ENCODE peak calls at places on chromosomes 2 and 18, in eight cellular contexts. One of them, this sample, is unnamed.

GRCh38 chr2:109322111-109322510 is 193.1 kb downstream of the SH3RF3 start:
- DNase-seq in GM12865: no peak
- DNase-seq in NCI-H1417: no peak
- DNase-seq in right atrium auricular region: peak; percentile 95
- DNase-seq in HTR-8/SVneo: peak; percentile 65
- DNase-seq in foreskin fibroblast: peak; percentile 99
- DNase-seq in iPS-NIHi11: no peak
- DNase-seq in hepatocyte: peak; percentile 84
- DNase-seq in this sample: no peak

GRCh38 chr18:48303883-48304282 is 105.3 kb downstream of the ZBTB7C start:
- DNase-seq in GM12865: no peak
- DNase-seq in NCI-H1417: no peak
- DNase-seq in right atrium auricular region: no peak
- DNase-seq in HTR-8/SVneo: no peak
- DNase-seq in foreskin fibroblast: no peak
- DNase-seq in iPS-NIHi11: no peak
- DNase-seq in hepatocyte: no peak
- DNase-seq in this sample: no peak

GRCh38 chr2:183996825-183997823 is 601.2 kb upstream of the ZNF804A start:
- DNase-seq in GM12865: peak; percentile 21
- DNase-seq in NCI-H1417: peak; percentile 93
- DNase-seq in right atrium auricular region: no peak
- DNase-seq in HTR-8/SVneo: no peak
- DNase-seq in foreskin fibroblast: no peak
- DNase-seq in iPS-NIHi11: no peak
- DNase-seq in hepatocyte: peak; percentile 38
- DNase-seq in this sample: no peak

GRCh38 chr2:144912206-144912605 is 392.3 kb upstream of the ZEB2 start:
- DNase-seq in GM12865: no peak
- DNase-seq in NCI-H1417: no peak
- DNase-seq in right atrium auricular region: no peak
- DNase-seq in HTR-8/SVneo: no peak
- DNase-seq in foreskin fibroblast: no peak
- DNase-seq in iPS-NIHi11: no peak
- DNase-seq in hepatocyte: no peak
- DNase-seq in this sample: no peak

GRCh38 chr2:57760448-57760847 is 286.2 kb upstream of the VRK2 start:
- DNase-seq in GM12865: peak; percentile 59
- DNase-seq in NCI-H1417: peak; percentile 64
- DNase-seq in right atrium auricular region: no peak
- DNase-seq in HTR-8/SVneo: no peak
- DNase-seq in foreskin fibroblast: no peak
- DNase-seq in iPS-NIHi11: no peak
- DNase-seq in hepatocyte: no peak
- DNase-seq in this sample: no peak

GRCh38 chr2:176122633-176123482 is at the start of gene HOXD9:
- DNase-seq in GM12865: no peak
- DNase-seq in NCI-H1417: no peak
- DNase-seq in right atrium auricular region: no peak
- DNase-seq in HTR-8/SVneo: no peak
- DNase-seq in foreskin fibroblast: peak; percentile 76
- DNase-seq in iPS-NIHi11: peak; percentile 68
- DNase-seq in hepatocyte: no peak
- DNase-seq in this sample: no peak

GRCh38 chr2:98835831-98836385 is 100.1 kb downstream of the CRACDL start:
- DNase-seq in GM12865: no peak
- DNase-seq in NCI-H1417: no peak
- DNase-seq in right atrium auricular region: no peak
- DNase-seq in HTR-8/SVneo: no peak
- DNase-seq in foreskin fibroblast: no peak
- DNase-seq in iPS-NIHi11: no peak
- DNase-seq in hepatocyte: no peak
- DNase-seq in this sample: no peak

GRCh38 chr2:237904806-237905599 is 45.6 kb downstream of the RAMP1 start:
- DNase-seq in GM12865: peak; percentile 61
- DNase-seq in NCI-H1417: no peak
- DNase-seq in right atrium auricular region: peak; percentile 81
- DNase-seq in HTR-8/SVneo: no peak
- DNase-seq in foreskin fibroblast: peak; percentile 81
- DNase-seq in iPS-NIHi11: no peak
- DNase-seq in hepatocyte: no peak
- DNase-seq in this sample: peak; percentile 23

GRCh38 chr2:73830871-73831401 is 2.2 kb downstream of the STAMBP start:
- DNase-seq in GM12865: no peak
- DNase-seq in NCI-H1417: no peak
- DNase-seq in right atrium auricular region: no peak
- DNase-seq in HTR-8/SVneo: no peak
- DNase-seq in foreskin fibroblast: peak; percentile 88
- DNase-seq in iPS-NIHi11: no peak
- DNase-seq in hepatocyte: no peak
- DNase-seq in this sample: peak; percentile 20

GRCh38 chr2:109722026-109722425 is 72.1 kb upstream of the RGPD5 start:
- DNase-seq in GM12865: no peak
- DNase-seq in NCI-H1417: no peak
- DNase-seq in right atrium auricular region: peak; percentile 56
- DNase-seq in HTR-8/SVneo: no peak
- DNase-seq in foreskin fibroblast: no peak
- DNase-seq in iPS-NIHi11: no peak
- DNase-seq in hepatocyte: peak; percentile 53
- DNase-seq in this sample: no peak

GRCh38 chr2:80303006-80303741 is 1.4 kb downstream of the LRRTM1 start:
- DNase-seq in GM12865: no peak
- DNase-seq in NCI-H1417: no peak
- DNase-seq in right atrium auricular region: no peak
- DNase-seq in HTR-8/SVneo: no peak
- DNase-seq in foreskin fibroblast: peak; percentile 17
- DNase-seq in iPS-NIHi11: peak; percentile 35
- DNase-seq in hepatocyte: peak; percentile 21
- DNase-seq in this sample: no peak

GRCh38 chr2:232411901-232412629 is 5.4 kb downstream of the ALPG start:
- DNase-seq in GM12865: no peak
- DNase-seq in NCI-H1417: no peak
- DNase-seq in right atrium auricular region: no peak
- DNase-seq in HTR-8/SVneo: no peak
- DNase-seq in foreskin fibroblast: no peak
- DNase-seq in iPS-NIHi11: no peak
- DNase-seq in hepatocyte: no peak
- DNase-seq in this sample: no peak

GRCh38 chr2:25651066-25651465 is 22.3 kb downstream of the DTNB start:
- DNase-seq in GM12865: no peak
- DNase-seq in NCI-H1417: no peak
- DNase-seq in right atrium auricular region: no peak
- DNase-seq in HTR-8/SVneo: no peak
- DNase-seq in foreskin fibroblast: peak; percentile 67
- DNase-seq in iPS-NIHi11: no peak
- DNase-seq in hepatocyte: no peak
- DNase-seq in this sample: no peak

GRCh38 chr2:122927710-122928249 is 1097.3 kb upstream of the CNTNAP5 start:
- DNase-seq in GM12865: no peak
- DNase-seq in NCI-H1417: no peak
- DNase-seq in right atrium auricular region: no peak
- DNase-seq in HTR-8/SVneo: no peak
- DNase-seq in foreskin fibroblast: no peak
- DNase-seq in iPS-NIHi11: peak; percentile 18
- DNase-seq in hepatocyte: no peak
- DNase-seq in this sample: no peak

GRCh38 chr2:182870227-182870626 is 3.8 kb upstream of the FRZB start:
- DNase-seq in GM12865: peak; percentile 42
- DNase-seq in NCI-H1417: peak; percentile 8
- DNase-seq in right atrium auricular region: no peak
- DNase-seq in HTR-8/SVneo: no peak
- DNase-seq in foreskin fibroblast: no peak
- DNase-seq in iPS-NIHi11: peak; percentile 69
- DNase-seq in hepatocyte: no peak
- DNase-seq in this sample: no peak

GRCh38 chr2:60459896-60460295 is 93.6 kb downstream of the BCL11A start:
- DNase-seq in GM12865: no peak
- DNase-seq in NCI-H1417: no peak
- DNase-seq in right atrium auricular region: no peak
- DNase-seq in HTR-8/SVneo: no peak
- DNase-seq in foreskin fibroblast: no peak
- DNase-seq in iPS-NIHi11: no peak
- DNase-seq in hepatocyte: no peak
- DNase-seq in this sample: no peak

GRCh38 chr2:37599688-37600525 is 71.5 kb downstream of the CDC42EP3 start:
- DNase-seq in GM12865: no peak
- DNase-seq in NCI-H1417: no peak
- DNase-seq in right atrium auricular region: no peak
- DNase-seq in HTR-8/SVneo: no peak
- DNase-seq in foreskin fibroblast: no peak
- DNase-seq in iPS-NIHi11: no peak
- DNase-seq in hepatocyte: no peak
- DNase-seq in this sample: peak; percentile 29

GRCh38 chr2:67825476-67825875 is 237.3 kb downstream of the C1D start:
- DNase-seq in GM12865: no peak
- DNase-seq in NCI-H1417: no peak
- DNase-seq in right atrium auricular region: no peak
- DNase-seq in HTR-8/SVneo: peak; percentile 13
- DNase-seq in foreskin fibroblast: peak; percentile 55
- DNase-seq in iPS-NIHi11: no peak
- DNase-seq in hepatocyte: no peak
- DNase-seq in this sample: no peak

GRCh38 chr2:18829331-18829902 is 240.0 kb upstream of the NT5C1B start:
- DNase-seq in GM12865: no peak
- DNase-seq in NCI-H1417: no peak
- DNase-seq in right atrium auricular region: no peak
- DNase-seq in HTR-8/SVneo: no peak
- DNase-seq in foreskin fibroblast: peak; percentile 83
- DNase-seq in iPS-NIHi11: no peak
- DNase-seq in hepatocyte: no peak
- DNase-seq in this sample: no peak

GRCh38 chr2:140895378-140895777 is 1235.4 kb downstream of the LRP1B start:
- DNase-seq in GM12865: no peak
- DNase-seq in NCI-H1417: no peak
- DNase-seq in right atrium auricular region: no peak
- DNase-seq in HTR-8/SVneo: no peak
- DNase-seq in foreskin fibroblast: no peak
- DNase-seq in iPS-NIHi11: no peak
- DNase-seq in hepatocyte: no peak
- DNase-seq in this sample: no peak

GRCh38 chr2:180033993-180034894 is 27.1 kb upstream of the CWC22 start:
- DNase-seq in GM12865: no peak
- DNase-seq in NCI-H1417: peak; percentile 58
- DNase-seq in right atrium auricular region: no peak
- DNase-seq in HTR-8/SVneo: no peak
- DNase-seq in foreskin fibroblast: peak; percentile 92
- DNase-seq in iPS-NIHi11: peak; percentile 51
- DNase-seq in hepatocyte: peak; percentile 55
- DNase-seq in this sample: no peak

GRCh38 chr2:140085674-140086073 is 1305.5 kb upstream of the NXPH2 start:
- DNase-seq in GM12865: no peak
- DNase-seq in NCI-H1417: peak; percentile 31
- DNase-seq in right atrium auricular region: no peak
- DNase-seq in HTR-8/SVneo: no peak
- DNase-seq in foreskin fibroblast: peak; percentile 2
- DNase-seq in iPS-NIHi11: no peak
- DNase-seq in hepatocyte: no peak
- DNase-seq in this sample: no peak

GRCh38 chr2:192729369-192729768 is 534.6 kb upstream of the TMEFF2 start:
- DNase-seq in GM12865: no peak
- DNase-seq in NCI-H1417: peak; percentile 18
- DNase-seq in right atrium auricular region: no peak
- DNase-seq in HTR-8/SVneo: no peak
- DNase-seq in foreskin fibroblast: no peak
- DNase-seq in iPS-NIHi11: no peak
- DNase-seq in hepatocyte: no peak
- DNase-seq in this sample: no peak

GRCh38 chr18:22504665-22505064 is 87.0 kb upstream of the CTAGE1 start:
- DNase-seq in GM12865: no peak
- DNase-seq in NCI-H1417: no peak
- DNase-seq in right atrium auricular region: no peak
- DNase-seq in HTR-8/SVneo: peak; percentile 38
- DNase-seq in foreskin fibroblast: peak; percentile 70
- DNase-seq in iPS-NIHi11: no peak
- DNase-seq in hepatocyte: no peak
- DNase-seq in this sample: no peak

This sample was measured in stimulated activated effector memory CD8-positive, alpha-beta T cell treated with anti-CD3 and anti-CD28 coated beads, Interleukin-12 subunit alpha, Interleukin-12 subunit beta, amount 100 ng/mL, for 72 hours.